ENCODE peak calls at places on chromosome 4, in eight cellular contexts. J, D, I, H, Z, N, F and P are unnamed samples.

GRCh38 chr4:168710353-168710946 is 213.6 kb downstream of the PALLD start:
- DNase-seq in J (no peak), D (peak), I (peak), H (peak), Z (peak), N (peak), F (peak), P (peak)

GRCh38 chr4:150411527-150411926 is 170.4 kb upstream of the MAB21L2 start:
- DNase-seq in J (no peak), D (no peak), I (no peak), H (no peak), Z (peak), N (no peak), F (peak), P (no peak)

GRCh38 chr4:149443537-149443936 is 372.1 kb downstream of the IQCM start:
- DNase-seq in J (no peak), D (no peak), I (no peak), H (no peak), Z (no peak), N (no peak), F (no peak), P (no peak)

GRCh38 chr4:99722006-99722405 is 64.4 kb upstream of the C4orf54 start:
- DNase-seq in J (no peak), D (no peak), I (no peak), H (peak), Z (no peak), N (no peak), F (no peak), P (no peak)

GRCh38 chr4:23584024-23584423 is 305.8 kb downstream of the PPARGC1A start:
- DNase-seq in J (no peak), D (no peak), I (no peak), H (no peak), Z (no peak), N (no peak), F (no peak), P (no peak)

GRCh38 chr4:183783933-183784622 is 121.0 kb upstream of the STOX2 start:
- DNase-seq in J (no peak), D (no peak), I (no peak), H (peak), Z (no peak), N (no peak), F (no peak), P (no peak)

GRCh38 chr4:121041307-121042090 is 30.8 kb downstream of the NDNF start:
- DNase-seq in J (peak), D (no peak), I (no peak), H (no peak), Z (no peak), N (peak), F (no peak), P (no peak)

GRCh38 chr4:117987464-117987863 is 46.8 kb upstream of the NDST3 start:
- DNase-seq in J (no peak), D (no peak), I (no peak), H (no peak), Z (no peak), N (no peak), F (no peak), P (no peak)

GRCh38 chr4:6360385-6360784 is 90.7 kb downstream of the WFS1 start:
- DNase-seq in J (no peak), D (no peak), I (no peak), H (no peak), Z (peak), N (no peak), F (no peak), P (no peak)

GRCh38 chr4:75752637-75753036 is 28.3 kb downstream of the USO1 start:
- DNase-seq in J (no peak), D (no peak), I (no peak), H (no peak), Z (no peak), N (no peak), F (no peak), P (no peak)

GRCh38 chr4:140668111-140668510 is 88.1 kb downstream of the TBC1D9 start:
- DNase-seq in J (no peak), D (no peak), I (no peak), H (no peak), Z (no peak), N (no peak), F (no peak), P (no peak)

GRCh38 chr4:165953181-165953580 is 80.1 kb downstream of the TLL1 start:
- DNase-seq in J (no peak), D (no peak), I (no peak), H (no peak), Z (no peak), N (no peak), F (no peak), P (no peak)

GRCh38 chr4:115548123-115548522 is 434.7 kb upstream of the NDST4 start:
- DNase-seq in J (no peak), D (no peak), I (no peak), H (no peak), Z (no peak), N (no peak), F (no peak), P (no peak)

GRCh38 chr4:61896717-61897116 is 696.6 kb downstream of the ADGRL3 start:
- DNase-seq in J (no peak), D (no peak), I (no peak), H (no peak), Z (no peak), N (no peak), F (no peak), P (no peak)